ENCODE peak calls at places on chromosomes 4 and X, in eight cellular contexts. N is stimulated activated naive CD4-positive, alpha-beta T cell; R is cardiac muscle cell; C is lower lobe of right lung; M is COLO829; I is EL; S is stimulated activated CD4-positive, alpha-beta T cell treated with anti-CD3 and anti-CD28 coated beads, Interleukin-15, amount 100 ng/mL, for 48 hours; O is HFF-Myc. P is an unnamed sample.

GRCh38 chr4:145380123-145380522 is 101.5 kb upstream of the SMAD1 start:
- DNase-seq in S (no peak), C (no peak), O (no peak), N (no peak), M (no peak), I (no peak), R (no peak), P (no peak)

GRCh38 chrX:153245288-153245731 is 66.2 kb downstream of the MAGEA1 start:
- DNase-seq in R (no peak), I (no peak), O (no peak), S (no peak), C (no peak), N (no peak), M (no peak), P (no peak)

GRCh38 chrX:37786666-37787337 is 6.9 kb downstream of the CYBB start:
- DNase-seq in N (no peak), S (no peak), C (no peak), I (no peak), O (no peak), R (no peak), M (no peak), P (no peak)

GRCh38 chr4:76226418-76226817 is 12.8 kb upstream of the SCARB2 start:
- DNase-seq in I (no peak), S (no peak), O (no peak), C (no peak), R (no peak), M (no peak), N (no peak), P (no peak)

GRCh38 chrX:46547857-46548256 is 2.6 kb upstream of the ZNF674 start:
- DNase-seq in S (no peak), M (no peak), C (no peak), I (peak), N (no peak), R (peak), O (peak), P (no peak)

GRCh38 chr4:578451-579443 is 2.7 kb upstream of the TMEM271 start:
- DNase-seq in S (no peak), M (no peak), C (no peak), R (no peak), O (no peak), N (no peak), I (no peak), P (no peak)

GRCh38 chr4:7649741-7650531 is 215.2 kb upstream of the PSAPL1 start:
- DNase-seq in M (peak), C (peak), O (peak), R (peak), S (peak), I (peak), N (no peak), P (no peak)

GRCh38 chr4:31964691-31965090 is 1244.5 kb downstream of the PCDH7 start:
- DNase-seq in R (no peak), M (no peak), I (no peak), S (no peak), O (no peak), C (no peak), N (no peak), P (no peak)

GRCh38 chrX:24173115-24173847 is 23.8 kb downstream of the ZFX start:
- DNase-seq in N (no peak), M (no peak), R (no peak), I (no peak), S (no peak), C (no peak), O (no peak), P (no peak)

GRCh38 chr4:161936625-161937133 is 227.1 kb downstream of the FSTL5 start:
- DNase-seq in I (peak), O (peak), M (no peak), N (no peak), C (no peak), R (peak), S (no peak), P (no peak)

GRCh38 chr4:56261027-56261426 is 126.3 kb downstream of the AASDH start:
- DNase-seq in M (no peak), O (no peak), S (peak), C (no peak), N (no peak), R (no peak), I (no peak), P (no peak)

GRCh38 chr4:76194325-76194724 is 19.3 kb downstream of the SCARB2 start:
- DNase-seq in C (no peak), O (peak), R (peak), M (peak), I (peak), S (no peak), N (no peak), P (no peak)

GRCh38 chr4:176270669-176271068 is 1.6 kb upstream of the ASB5 start:
- DNase-seq in S (no peak), N (no peak), M (peak), O (peak), C (no peak), I (peak), R (peak), P (no peak)

GRCh38 chr4:122163301-122163700 is 11.2 kb downstream of the BLTP1 start:
- DNase-seq in M (no peak), N (no peak), C (no peak), R (no peak), I (no peak), S (no peak), O (no peak), P (no peak)

GRCh38 chr4:41379230-41379629 is 122.5 kb downstream of the UCHL1 start:
- DNase-seq in M (no peak), R (no peak), N (no peak), O (no peak), I (peak), S (no peak), C (no peak), P (no peak)

GRCh38 chr4:119632216-119632615 is 3.6 kb upstream of the PDE5A start:
- DNase-seq in S (no peak), O (no peak), R (no peak), C (no peak), M (no peak), I (peak), N (no peak), P (no peak)

GRCh38 chrX:40420899-40421729 is 159.7 kb upstream of the ATP6AP2 start:
- DNase-seq in R (peak), C (no peak), M (peak), S (no peak), O (no peak), I (peak), N (no peak), P (no peak)

GRCh38 chrX:134406230-134406794 is 53.7 kb upstream of the HPRT1 start:
- DNase-seq in S (no peak), O (no peak), N (no peak), C (no peak), I (no peak), M (no peak), R (peak), P (no peak)

GRCh38 chrX:72276478-72276953 is 532 bp downstream of the RPS4X start:
- DNase-seq in I (no peak), M (no peak), R (no peak), N (no peak), S (no peak), O (no peak), C (no peak), P (no peak)